ENCODE peak calls at places on chromosomes 11 and 22, in nine cellular contexts. One of them, this sample, is unnamed.

GRCh38 chr11:126510621-126511370 is 155.3 kb downstream of the ST3GAL4 start:
- DNase-seq in DND-41: no peak
- DNase-seq in stimulated activated CD8-positive, alpha-beta memory T cell treated with anti-CD3 and anti-CD28 coated beads, Interleukin-7, amount 100 ng/mL, for 24 hours: no peak
- DNase-seq in germinal center: no peak
- DNase-seq in ELF-1: no peak
- DNase-seq in transverse colon: no peak
- DNase-seq in IMR-90: peak
- DNase-seq in aorta: no peak
- DNase-seq in effector CD4-positive, alpha-beta T cell: no peak
- DNase-seq in this sample: peak

GRCh38 chr11:1557904-1558831 is 13.9 kb downstream of the DUSP8 start:
- DNase-seq in DND-41: no peak
- DNase-seq in stimulated activated CD8-positive, alpha-beta memory T cell treated with anti-CD3 and anti-CD28 coated beads, Interleukin-7, amount 100 ng/mL, for 24 hours: no peak
- DNase-seq in germinal center: no peak
- DNase-seq in ELF-1: peak
- DNase-seq in transverse colon: peak
- DNase-seq in IMR-90: peak
- DNase-seq in aorta: peak
- DNase-seq in effector CD4-positive, alpha-beta T cell: no peak
- DNase-seq in this sample: peak

GRCh38 chr11:134369656-134370525 is 38.1 kb downstream of the GLB1L2 start:
- DNase-seq in DND-41: no peak
- DNase-seq in stimulated activated CD8-positive, alpha-beta memory T cell treated with anti-CD3 and anti-CD28 coated beads, Interleukin-7, amount 100 ng/mL, for 24 hours: no peak
- DNase-seq in germinal center: no peak
- DNase-seq in ELF-1: no peak
- DNase-seq in transverse colon: no peak
- DNase-seq in IMR-90: no peak
- DNase-seq in aorta: peak
- DNase-seq in effector CD4-positive, alpha-beta T cell: no peak
- DNase-seq in this sample: no peak

GRCh38 chr11:60184824-60185511 is 2.1 kb upstream of the MS4A6A start:
- DNase-seq in DND-41: no peak
- DNase-seq in stimulated activated CD8-positive, alpha-beta memory T cell treated with anti-CD3 and anti-CD28 coated beads, Interleukin-7, amount 100 ng/mL, for 24 hours: no peak
- DNase-seq in germinal center: no peak
- DNase-seq in ELF-1: no peak
- DNase-seq in transverse colon: no peak
- DNase-seq in IMR-90: no peak
- DNase-seq in aorta: no peak
- DNase-seq in effector CD4-positive, alpha-beta T cell: no peak
- DNase-seq in this sample: no peak

GRCh38 chr11:9029477-9029876 is 25.7 kb upstream of the NRIP3 start:
- DNase-seq in DND-41: no peak
- DNase-seq in stimulated activated CD8-positive, alpha-beta memory T cell treated with anti-CD3 and anti-CD28 coated beads, Interleukin-7, amount 100 ng/mL, for 24 hours: no peak
- DNase-seq in germinal center: no peak
- DNase-seq in ELF-1: no peak
- DNase-seq in transverse colon: no peak
- DNase-seq in IMR-90: peak
- DNase-seq in aorta: no peak
- DNase-seq in effector CD4-positive, alpha-beta T cell: no peak
- DNase-seq in this sample: no peak

GRCh38 chr11:123801765-123802164 is 4.4 kb downstream of the OR6M1 start:
- DNase-seq in DND-41: no peak
- DNase-seq in stimulated activated CD8-positive, alpha-beta memory T cell treated with anti-CD3 and anti-CD28 coated beads, Interleukin-7, amount 100 ng/mL, for 24 hours: no peak
- DNase-seq in germinal center: no peak
- DNase-seq in ELF-1: no peak
- DNase-seq in transverse colon: no peak
- DNase-seq in IMR-90: no peak
- DNase-seq in aorta: no peak
- DNase-seq in effector CD4-positive, alpha-beta T cell: no peak
- DNase-seq in this sample: no peak

GRCh38 chr11:116416852-116417251 is 355.9 kb downstream of the BUD13 start:
- DNase-seq in DND-41: no peak
- DNase-seq in stimulated activated CD8-positive, alpha-beta memory T cell treated with anti-CD3 and anti-CD28 coated beads, Interleukin-7, amount 100 ng/mL, for 24 hours: no peak
- DNase-seq in germinal center: no peak
- DNase-seq in ELF-1: no peak
- DNase-seq in transverse colon: no peak
- DNase-seq in IMR-90: no peak
- DNase-seq in aorta: no peak
- DNase-seq in effector CD4-positive, alpha-beta T cell: no peak
- DNase-seq in this sample: no peak

GRCh38 chr11:15667127-15667725 is 552.5 kb downstream of the INSC start:
- DNase-seq in DND-41: no peak
- DNase-seq in stimulated activated CD8-positive, alpha-beta memory T cell treated with anti-CD3 and anti-CD28 coated beads, Interleukin-7, amount 100 ng/mL, for 24 hours: no peak
- DNase-seq in germinal center: no peak
- DNase-seq in ELF-1: no peak
- DNase-seq in transverse colon: no peak
- DNase-seq in IMR-90: peak
- DNase-seq in aorta: no peak
- DNase-seq in effector CD4-positive, alpha-beta T cell: no peak
- DNase-seq in this sample: no peak

GRCh38 chr11:134756811-134757540 is 344.9 kb upstream of the B3GAT1 start:
- DNase-seq in DND-41: no peak
- DNase-seq in stimulated activated CD8-positive, alpha-beta memory T cell treated with anti-CD3 and anti-CD28 coated beads, Interleukin-7, amount 100 ng/mL, for 24 hours: no peak
- DNase-seq in germinal center: no peak
- DNase-seq in ELF-1: no peak
- DNase-seq in transverse colon: no peak
- DNase-seq in IMR-90: no peak
- DNase-seq in aorta: no peak
- DNase-seq in effector CD4-positive, alpha-beta T cell: no peak
- DNase-seq in this sample: no peak

GRCh38 chr11:61474234-61474633 is 34.3 kb upstream of the LRRC10B start:
- DNase-seq in DND-41: no peak
- DNase-seq in stimulated activated CD8-positive, alpha-beta memory T cell treated with anti-CD3 and anti-CD28 coated beads, Interleukin-7, amount 100 ng/mL, for 24 hours: no peak
- DNase-seq in germinal center: no peak
- DNase-seq in ELF-1: no peak
- DNase-seq in transverse colon: no peak
- DNase-seq in IMR-90: no peak
- DNase-seq in aorta: no peak
- DNase-seq in effector CD4-positive, alpha-beta T cell: no peak
- DNase-seq in this sample: no peak

GRCh38 chr11:72278911-72279310 is 34.9 kb upstream of the PHOX2A start:
- DNase-seq in DND-41: no peak
- DNase-seq in stimulated activated CD8-positive, alpha-beta memory T cell treated with anti-CD3 and anti-CD28 coated beads, Interleukin-7, amount 100 ng/mL, for 24 hours: no peak
- DNase-seq in germinal center: no peak
- DNase-seq in ELF-1: no peak
- DNase-seq in transverse colon: no peak
- DNase-seq in IMR-90: peak
- DNase-seq in aorta: no peak
- DNase-seq in effector CD4-positive, alpha-beta T cell: no peak
- DNase-seq in this sample: peak

GRCh38 chr11:65395961-65396530 is 9.6 kb downstream of the FRMD8 start:
- DNase-seq in DND-41: no peak
- DNase-seq in stimulated activated CD8-positive, alpha-beta memory T cell treated with anti-CD3 and anti-CD28 coated beads, Interleukin-7, amount 100 ng/mL, for 24 hours: no peak
- DNase-seq in germinal center: no peak
- DNase-seq in ELF-1: no peak
- DNase-seq in transverse colon: no peak
- DNase-seq in IMR-90: no peak
- DNase-seq in aorta: no peak
- DNase-seq in effector CD4-positive, alpha-beta T cell: no peak
- DNase-seq in this sample: no peak

GRCh38 chr11:17596711-17597110 is 49.7 kb downstream of the OTOG start:
- DNase-seq in DND-41: no peak
- DNase-seq in stimulated activated CD8-positive, alpha-beta memory T cell treated with anti-CD3 and anti-CD28 coated beads, Interleukin-7, amount 100 ng/mL, for 24 hours: no peak
- DNase-seq in germinal center: no peak
- DNase-seq in ELF-1: no peak
- DNase-seq in transverse colon: no peak
- DNase-seq in IMR-90: no peak
- DNase-seq in aorta: peak
- DNase-seq in effector CD4-positive, alpha-beta T cell: no peak
- DNase-seq in this sample: no peak

GRCh38 chr11:126978911-126979310 is 21.7 kb downstream of the KIRREL3 start:
- DNase-seq in DND-41: no peak
- DNase-seq in stimulated activated CD8-positive, alpha-beta memory T cell treated with anti-CD3 and anti-CD28 coated beads, Interleukin-7, amount 100 ng/mL, for 24 hours: no peak
- DNase-seq in germinal center: no peak
- DNase-seq in ELF-1: no peak
- DNase-seq in transverse colon: no peak
- DNase-seq in IMR-90: no peak
- DNase-seq in aorta: no peak
- DNase-seq in effector CD4-positive, alpha-beta T cell: no peak
- DNase-seq in this sample: no peak

GRCh38 chr11:70097783-70098182 is 19.7 kb downstream of the ANO1 start:
- DNase-seq in DND-41: no peak
- DNase-seq in stimulated activated CD8-positive, alpha-beta memory T cell treated with anti-CD3 and anti-CD28 coated beads, Interleukin-7, amount 100 ng/mL, for 24 hours: no peak
- DNase-seq in germinal center: no peak
- DNase-seq in ELF-1: no peak
- DNase-seq in transverse colon: no peak
- DNase-seq in IMR-90: no peak
- DNase-seq in aorta: peak
- DNase-seq in effector CD4-positive, alpha-beta T cell: no peak
- DNase-seq in this sample: no peak

GRCh38 chr11:121839821-121840220 is 276.2 kb downstream of the BLID start:
- DNase-seq in DND-41: no peak
- DNase-seq in stimulated activated CD8-positive, alpha-beta memory T cell treated with anti-CD3 and anti-CD28 coated beads, Interleukin-7, amount 100 ng/mL, for 24 hours: no peak
- DNase-seq in germinal center: no peak
- DNase-seq in ELF-1: no peak
- DNase-seq in transverse colon: no peak
- DNase-seq in IMR-90: peak
- DNase-seq in aorta: no peak
- DNase-seq in effector CD4-positive, alpha-beta T cell: no peak
- DNase-seq in this sample: peak

GRCh38 chr11:121800704-121801516 is 315.1 kb downstream of the BLID start:
- DNase-seq in DND-41: no peak
- DNase-seq in stimulated activated CD8-positive, alpha-beta memory T cell treated with anti-CD3 and anti-CD28 coated beads, Interleukin-7, amount 100 ng/mL, for 24 hours: no peak
- DNase-seq in germinal center: no peak
- DNase-seq in ELF-1: peak
- DNase-seq in transverse colon: no peak
- DNase-seq in IMR-90: no peak
- DNase-seq in aorta: peak
- DNase-seq in effector CD4-positive, alpha-beta T cell: no peak
- DNase-seq in this sample: peak

GRCh38 chr22:48627203-48627602 is 1200.5 kb downstream of the BRD1 start:
- DNase-seq in DND-41: peak
- DNase-seq in stimulated activated CD8-positive, alpha-beta memory T cell treated with anti-CD3 and anti-CD28 coated beads, Interleukin-7, amount 100 ng/mL, for 24 hours: no peak
- DNase-seq in germinal center: no peak
- DNase-seq in ELF-1: no peak
- DNase-seq in transverse colon: no peak
- DNase-seq in IMR-90: no peak
- DNase-seq in aorta: no peak
- DNase-seq in effector CD4-positive, alpha-beta T cell: no peak
- DNase-seq in this sample: no peak

GRCh38 chr11:76897233-76897632 is 36.5 kb downstream of the ACER3 start:
- DNase-seq in DND-41: no peak
- DNase-seq in stimulated activated CD8-positive, alpha-beta memory T cell treated with anti-CD3 and anti-CD28 coated beads, Interleukin-7, amount 100 ng/mL, for 24 hours: no peak
- DNase-seq in germinal center: no peak
- DNase-seq in ELF-1: no peak
- DNase-seq in transverse colon: no peak
- DNase-seq in IMR-90: no peak
- DNase-seq in aorta: no peak
- DNase-seq in effector CD4-positive, alpha-beta T cell: no peak
- DNase-seq in this sample: no peak

GRCh38 chr22:39369186-39369585 is 19.4 kb downstream of the SYNGR1 start:
- DNase-seq in DND-41: no peak
- DNase-seq in stimulated activated CD8-positive, alpha-beta memory T cell treated with anti-CD3 and anti-CD28 coated beads, Interleukin-7, amount 100 ng/mL, for 24 hours: no peak
- DNase-seq in germinal center: no peak
- DNase-seq in ELF-1: no peak
- DNase-seq in transverse colon: no peak
- DNase-seq in IMR-90: no peak
- DNase-seq in aorta: no peak
- DNase-seq in effector CD4-positive, alpha-beta T cell: no peak
- DNase-seq in this sample: no peak

GRCh38 chr11:67465190-67465522 is 3.9 kb downstream of the TMEM134 start:
- DNase-seq in DND-41: no peak
- DNase-seq in stimulated activated CD8-positive, alpha-beta memory T cell treated with anti-CD3 and anti-CD28 coated beads, Interleukin-7, amount 100 ng/mL, for 24 hours: no peak
- DNase-seq in germinal center: no peak
- DNase-seq in ELF-1: peak
- DNase-seq in transverse colon: no peak
- DNase-seq in IMR-90: no peak
- DNase-seq in aorta: no peak
- DNase-seq in effector CD4-positive, alpha-beta T cell: no peak
- DNase-seq in this sample: no peak

GRCh38 chr11:122984186-122985011 is 2.8 kb upstream of the BSX start:
- DNase-seq in DND-41: no peak
- DNase-seq in stimulated activated CD8-positive, alpha-beta memory T cell treated with anti-CD3 and anti-CD28 coated beads, Interleukin-7, amount 100 ng/mL, for 24 hours: no peak
- DNase-seq in germinal center: no peak
- DNase-seq in ELF-1: peak
- DNase-seq in transverse colon: no peak
- DNase-seq in IMR-90: no peak
- DNase-seq in aorta: no peak
- DNase-seq in effector CD4-positive, alpha-beta T cell: no peak
- DNase-seq in this sample: peak

GRCh38 chr11:66883021-66883968 is 26.4 kb downstream of the LRFN4 start:
- DNase-seq in DND-41: peak
- DNase-seq in stimulated activated CD8-positive, alpha-beta memory T cell treated with anti-CD3 and anti-CD28 coated beads, Interleukin-7, amount 100 ng/mL, for 24 hours: peak
- DNase-seq in germinal center: peak
- DNase-seq in ELF-1: peak
- DNase-seq in transverse colon: peak
- DNase-seq in IMR-90: peak
- DNase-seq in aorta: peak
- DNase-seq in effector CD4-positive, alpha-beta T cell: peak
- DNase-seq in this sample: peak

GRCh38 chr11:27616711-27617110 is 83.5 kb downstream of the BDNF start:
- DNase-seq in DND-41: no peak
- DNase-seq in stimulated activated CD8-positive, alpha-beta memory T cell treated with anti-CD3 and anti-CD28 coated beads, Interleukin-7, amount 100 ng/mL, for 24 hours: no peak
- DNase-seq in germinal center: no peak
- DNase-seq in ELF-1: no peak
- DNase-seq in transverse colon: no peak
- DNase-seq in IMR-90: no peak
- DNase-seq in aorta: no peak
- DNase-seq in effector CD4-positive, alpha-beta T cell: no peak
- DNase-seq in this sample: no peak

This sample was measured in choroid plexus epithelial cell.